ENCODE peak calls at places on chromosomes 6 and 20, in seven cellular contexts. One of them, this sample, is unnamed.

GRCh38 chr6:111204305-111204704 is 117.0 kb downstream of the SLC16A10 start:
- DNase-seq in colonic mucosa: no peak
- DNase-seq in A549: no peak
- DNase-seq in vagina: no peak
- DNase-seq in upper lobe of left lung: no peak
- DNase-seq in OCI-LY7: no peak
- DNase-seq in lower lobe of right lung: no peak
- DNase-seq in this sample: no peak

GRCh38 chr6:122869437-122870024 is 80.5 kb downstream of the SMPDL3A start:
- DNase-seq in colonic mucosa: peak
- DNase-seq in A549: peak
- DNase-seq in vagina: no peak
- DNase-seq in upper lobe of left lung: peak
- DNase-seq in OCI-LY7: peak
- DNase-seq in lower lobe of right lung: no peak
- DNase-seq in this sample: no peak

GRCh38 chr6:40587240-40588069 is at the start of gene LRFN2:
- DNase-seq in colonic mucosa: peak
- DNase-seq in A549: peak
- DNase-seq in vagina: no peak
- DNase-seq in upper lobe of left lung: peak
- DNase-seq in OCI-LY7: no peak
- DNase-seq in lower lobe of right lung: peak
- DNase-seq in this sample: no peak

GRCh38 chr6:30954631-30955366 is 14.0 kb downstream of the MUCL3 start:
- DNase-seq in colonic mucosa: no peak
- DNase-seq in A549: no peak
- DNase-seq in vagina: no peak
- DNase-seq in upper lobe of left lung: no peak
- DNase-seq in OCI-LY7: no peak
- DNase-seq in lower lobe of right lung: no peak
- DNase-seq in this sample: no peak

GRCh38 chr6:53792016-53792415 is 2.8 kb upstream of the LRRC1 start:
- DNase-seq in colonic mucosa: no peak
- DNase-seq in A549: no peak
- DNase-seq in vagina: no peak
- DNase-seq in upper lobe of left lung: no peak
- DNase-seq in OCI-LY7: no peak
- DNase-seq in lower lobe of right lung: no peak
- DNase-seq in this sample: no peak

GRCh38 chr20:5658897-5659296 is 91.3 kb upstream of the SHLD1 start:
- DNase-seq in colonic mucosa: peak
- DNase-seq in A549: peak
- DNase-seq in vagina: no peak
- DNase-seq in upper lobe of left lung: peak
- DNase-seq in OCI-LY7: peak
- DNase-seq in lower lobe of right lung: peak
- DNase-seq in this sample: peak

GRCh38 chr6:106557837-106558236 is 71.5 kb downstream of the RTN4IP1 start:
- DNase-seq in colonic mucosa: no peak
- DNase-seq in A549: no peak
- DNase-seq in vagina: no peak
- DNase-seq in upper lobe of left lung: no peak
- DNase-seq in OCI-LY7: no peak
- DNase-seq in lower lobe of right lung: no peak
- DNase-seq in this sample: no peak

GRCh38 chr6:110682460-110682853 is 132.8 kb downstream of the CDK19 start:
- DNase-seq in colonic mucosa: peak
- DNase-seq in A549: peak
- DNase-seq in vagina: no peak
- DNase-seq in upper lobe of left lung: peak
- DNase-seq in OCI-LY7: peak
- DNase-seq in lower lobe of right lung: no peak
- DNase-seq in this sample: no peak

GRCh38 chr20:19460386-19460785 is 247.9 kb downstream of the SLC24A3 start:
- DNase-seq in colonic mucosa: no peak
- DNase-seq in A549: no peak
- DNase-seq in vagina: peak
- DNase-seq in upper lobe of left lung: no peak
- DNase-seq in OCI-LY7: no peak
- DNase-seq in lower lobe of right lung: no peak
- DNase-seq in this sample: peak

GRCh38 chr6:151001387-151002063 is 136.0 kb downstream of the MTHFD1L start:
- DNase-seq in colonic mucosa: no peak
- DNase-seq in A549: no peak
- DNase-seq in vagina: no peak
- DNase-seq in upper lobe of left lung: no peak
- DNase-seq in OCI-LY7: no peak
- DNase-seq in lower lobe of right lung: no peak
- DNase-seq in this sample: no peak

GRCh38 chr6:116060572-116061283 is at the start of gene FRK:
- DNase-seq in colonic mucosa: peak
- DNase-seq in A549: peak
- DNase-seq in vagina: no peak
- DNase-seq in upper lobe of left lung: peak
- DNase-seq in OCI-LY7: no peak
- DNase-seq in lower lobe of right lung: no peak
- DNase-seq in this sample: no peak

GRCh38 chr20:8805737-8806442 is 263.0 kb upstream of the PLCB4 start:
- DNase-seq in colonic mucosa: no peak
- DNase-seq in A549: no peak
- DNase-seq in vagina: no peak
- DNase-seq in upper lobe of left lung: no peak
- DNase-seq in OCI-LY7: no peak
- DNase-seq in lower lobe of right lung: no peak
- DNase-seq in this sample: no peak

GRCh38 chr6:132259070-132259469 is 142.2 kb downstream of the MOXD1 start:
- DNase-seq in colonic mucosa: no peak
- DNase-seq in A549: peak
- DNase-seq in vagina: no peak
- DNase-seq in upper lobe of left lung: no peak
- DNase-seq in OCI-LY7: peak
- DNase-seq in lower lobe of right lung: no peak
- DNase-seq in this sample: no peak

GRCh38 chr6:90982051-90982450 is 395.2 kb upstream of the MAP3K7 start:
- DNase-seq in colonic mucosa: no peak
- DNase-seq in A549: no peak
- DNase-seq in vagina: no peak
- DNase-seq in upper lobe of left lung: no peak
- DNase-seq in OCI-LY7: no peak
- DNase-seq in lower lobe of right lung: no peak
- DNase-seq in this sample: no peak

GRCh38 chr20:37543828-37544227 is 16.2 kb upstream of the BLCAP start:
- DNase-seq in colonic mucosa: no peak
- DNase-seq in A549: peak
- DNase-seq in vagina: peak
- DNase-seq in upper lobe of left lung: no peak
- DNase-seq in OCI-LY7: no peak
- DNase-seq in lower lobe of right lung: no peak
- DNase-seq in this sample: no peak

GRCh38 chr6:2891768-2892170 is 11.3 kb downstream of the SERPINB9 start:
- DNase-seq in colonic mucosa: peak
- DNase-seq in A549: no peak
- DNase-seq in vagina: no peak
- DNase-seq in upper lobe of left lung: no peak
- DNase-seq in OCI-LY7: peak
- DNase-seq in lower lobe of right lung: no peak
- DNase-seq in this sample: no peak

GRCh38 chr20:35298264-35298663 is 6.0 kb upstream of the FAM83C start:
- DNase-seq in colonic mucosa: no peak
- DNase-seq in A549: no peak
- DNase-seq in vagina: no peak
- DNase-seq in upper lobe of left lung: no peak
- DNase-seq in OCI-LY7: no peak
- DNase-seq in lower lobe of right lung: no peak
- DNase-seq in this sample: no peak

GRCh38 chr20:23340524-23340923 is 10.1 kb upstream of the NXT1 start:
- DNase-seq in colonic mucosa: no peak
- DNase-seq in A549: peak
- DNase-seq in vagina: no peak
- DNase-seq in upper lobe of left lung: peak
- DNase-seq in OCI-LY7: peak
- DNase-seq in lower lobe of right lung: no peak
- DNase-seq in this sample: no peak

GRCh38 chr6:97947841-97948240 is 664.8 kb upstream of the MMS22L start:
- DNase-seq in colonic mucosa: no peak
- DNase-seq in A549: no peak
- DNase-seq in vagina: no peak
- DNase-seq in upper lobe of left lung: peak
- DNase-seq in OCI-LY7: no peak
- DNase-seq in lower lobe of right lung: peak
- DNase-seq in this sample: no peak

GRCh38 chr20:58150772-58151171 is 77.7 kb downstream of the ANKRD60 start:
- DNase-seq in colonic mucosa: peak
- DNase-seq in A549: no peak
- DNase-seq in vagina: no peak
- DNase-seq in upper lobe of left lung: no peak
- DNase-seq in OCI-LY7: no peak
- DNase-seq in lower lobe of right lung: peak
- DNase-seq in this sample: no peak

DNA sequence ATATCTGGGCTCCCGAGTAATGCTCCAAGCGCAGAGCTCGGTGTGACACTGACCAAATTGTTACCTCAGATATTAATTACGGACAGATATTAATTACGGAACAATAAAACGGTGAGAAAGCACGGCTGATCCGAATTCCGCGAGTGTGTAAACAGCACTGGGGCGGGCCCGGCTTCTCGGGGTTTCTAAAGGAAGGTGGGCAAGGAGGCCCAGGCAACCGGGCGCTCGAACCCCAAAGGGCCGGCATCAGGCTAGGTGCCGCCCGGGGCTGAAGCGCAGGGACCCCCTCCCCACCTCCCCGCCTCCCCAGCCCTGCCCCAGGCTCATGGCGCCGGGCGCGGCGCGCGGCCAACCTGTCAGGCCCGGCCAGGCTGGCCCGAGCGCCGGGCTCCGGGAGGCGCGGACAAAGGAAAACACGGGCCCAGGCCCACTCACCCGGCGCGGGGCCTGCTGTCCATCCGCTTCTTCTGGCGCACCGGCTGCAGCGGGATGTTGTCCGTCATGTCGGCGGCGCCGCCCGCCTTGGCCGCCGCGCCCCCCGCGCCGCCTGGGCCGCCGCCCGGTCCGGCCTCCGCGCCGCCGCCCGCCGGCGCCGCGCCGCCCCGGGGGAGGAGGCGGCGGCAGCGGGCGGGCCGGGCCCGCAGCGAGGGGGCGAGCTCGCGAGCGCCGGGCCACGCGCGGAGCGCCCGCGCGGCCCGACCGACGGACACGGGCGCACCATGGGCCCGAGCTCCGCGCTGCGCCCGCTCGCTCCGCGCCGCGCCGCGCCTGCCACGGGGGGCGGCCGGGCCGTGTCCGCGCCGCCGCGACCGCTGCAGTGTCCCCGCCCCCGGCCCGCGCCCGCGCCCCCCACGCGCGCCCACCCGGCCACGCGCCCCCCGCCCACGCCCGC is at the start of gene ATP9A:
- DNase-seq in colonic mucosa: peak
- DNase-seq in A549: no peak
- DNase-seq in vagina: no peak
- DNase-seq in upper lobe of left lung: peak
- DNase-seq in OCI-LY7: no peak
- DNase-seq in lower lobe of right lung: no peak
- DNase-seq in this sample: no peak
- TF ChIP-seq CTCF in colonic mucosa: no peak
- TF ChIP-seq CTCF in A549: no peak
- TF ChIP-seq CTCF in vagina: no peak
- TF ChIP-seq CTCF in upper lobe of left lung: no peak
- TF ChIP-seq CTCF in OCI-LY7: no peak
- TF ChIP-seq CTCF in lower lobe of right lung: peak
- TF ChIP-seq CTCF in this sample: no peak

GRCh38 chr6:13574149-13574570 is 241 bp upstream of the SIRT5 start:
- DNase-seq in colonic mucosa: peak
- DNase-seq in A549: peak
- DNase-seq in vagina: no peak
- DNase-seq in upper lobe of left lung: peak
- DNase-seq in OCI-LY7: peak
- DNase-seq in lower lobe of right lung: peak
- DNase-seq in this sample: peak

GRCh38 chr6:13573669-13574110 is 711 bp upstream of the SIRT5 start:
- DNase-seq in colonic mucosa: peak
- DNase-seq in A549: peak
- DNase-seq in vagina: no peak
- DNase-seq in upper lobe of left lung: peak
- DNase-seq in OCI-LY7: no peak
- DNase-seq in lower lobe of right lung: peak
- DNase-seq in this sample: no peak

GRCh38 chr6:13574571-13575376 is at the start of gene SIRT5:
- DNase-seq in colonic mucosa: peak
- DNase-seq in A549: peak
- DNase-seq in vagina: peak
- DNase-seq in upper lobe of left lung: peak
- DNase-seq in OCI-LY7: peak
- DNase-seq in lower lobe of right lung: peak
- DNase-seq in this sample: peak

GRCh38 chr6:13572240-13572639 is 2.2 kb upstream of the SIRT5 start:
- DNase-seq in colonic mucosa: no peak
- DNase-seq in A549: no peak
- DNase-seq in vagina: no peak
- DNase-seq in upper lobe of left lung: no peak
- DNase-seq in OCI-LY7: no peak
- DNase-seq in lower lobe of right lung: no peak
- DNase-seq in this sample: no peak

GRCh38 chr6:13573255-13573654 is 1.1 kb upstream of the SIRT5 start:
- DNase-seq in colonic mucosa: no peak
- DNase-seq in A549: no peak
- DNase-seq in vagina: no peak
- DNase-seq in upper lobe of left lung: no peak
- DNase-seq in OCI-LY7: no peak
- DNase-seq in lower lobe of right lung: no peak
- DNase-seq in this sample: no peak
- H3K27ac ChIP-seq in colonic mucosa: no peak
- H3K27ac ChIP-seq in A549: peak
- H3K27ac ChIP-seq in vagina: peak
- H3K27ac ChIP-seq in upper lobe of left lung: peak
- H3K27ac ChIP-seq in OCI-LY7: peak
- H3K27ac ChIP-seq in lower lobe of right lung: peak
- H3K27ac ChIP-seq in this sample: peak

GRCh38 chr6:83985308-83985713 is 48.3 kb upstream of the MRAP2 start:
- DNase-seq in colonic mucosa: no peak
- DNase-seq in A549: no peak
- DNase-seq in vagina: no peak
- DNase-seq in upper lobe of left lung: no peak
- DNase-seq in OCI-LY7: no peak
- DNase-seq in lower lobe of right lung: no peak
- DNase-seq in this sample: no peak
- H3K4me3 ChIP-seq in colonic mucosa: no peak
- H3K4me3 ChIP-seq in A549: no peak
- H3K4me3 ChIP-seq in vagina: no peak
- H3K4me3 ChIP-seq in upper lobe of left lung: no peak
- H3K4me3 ChIP-seq in OCI-LY7: no peak
- H3K4me3 ChIP-seq in lower lobe of right lung: no peak
- H3K4me3 ChIP-seq in this sample: no peak

DNA sequence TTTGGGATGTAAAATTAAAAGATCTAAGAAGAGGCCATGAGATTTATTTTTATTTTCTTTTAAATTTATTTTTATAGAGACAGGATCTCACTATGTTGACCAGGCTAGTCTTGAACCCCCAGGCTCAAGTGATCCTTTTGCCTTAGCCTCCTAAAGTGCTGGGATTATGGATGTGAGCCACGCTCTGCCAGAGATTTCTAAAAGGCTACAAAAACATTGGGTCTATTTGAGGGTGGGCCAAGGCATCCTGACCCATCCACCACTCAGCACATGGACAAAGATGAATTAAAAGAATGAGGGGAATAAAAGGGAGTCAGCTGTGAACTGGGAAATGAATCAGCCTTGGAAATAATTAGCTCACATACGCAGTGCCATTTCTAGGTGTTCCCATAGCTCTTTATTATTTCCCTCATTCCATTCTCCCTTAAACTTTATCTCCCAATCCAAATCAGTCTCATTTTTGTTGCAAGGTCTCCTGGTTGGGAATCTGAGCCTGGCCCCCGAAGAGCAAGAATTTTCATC is 67.1 kb downstream of the MKKS start:
- DNase-seq in colonic mucosa: no peak
- DNase-seq in A549: no peak
- DNase-seq in vagina: no peak
- DNase-seq in upper lobe of left lung: no peak
- DNase-seq in OCI-LY7: no peak
- DNase-seq in lower lobe of right lung: no peak
- DNase-seq in this sample: no peak
- TF ChIP-seq CTCF in colonic mucosa: no peak
- TF ChIP-seq CTCF in A549: no peak
- TF ChIP-seq CTCF in vagina: no peak
- TF ChIP-seq CTCF in upper lobe of left lung: no peak
- TF ChIP-seq CTCF in OCI-LY7: no peak
- TF ChIP-seq CTCF in lower lobe of right lung: no peak
- TF ChIP-seq CTCF in this sample: no peak